ENCODE peak calls at places on chromosome 13, in nine cellular contexts. H is tibial nerve, M is ovary, A is colonic mucosa, E is uterus, U is Panc1, T is Caco-2, D is IMR-90, K is PC-3. G is an unnamed sample.

GRCh38 chr13:99390601-99391000 is 83.4 kb upstream of the GPR183 start:
- DNase-seq in H (no peak), D (no peak), K (no peak), E (no peak), A (no peak), U (no peak), T (peak; percentile 25), M (no peak), G (no peak)

GRCh38 chr13:29106651-29107050 is 286.5 kb downstream of the MTUS2 start:
- DNase-seq in T (no peak), H (no peak), E (no peak), K (no peak), U (no peak), D (no peak), M (no peak), A (no peak), G (no peak)

GRCh38 chr13:39417131-39417530 is 185.9 kb downstream of the LHFPL6 start:
- DNase-seq in E (no peak), D (no peak), H (no peak), M (no peak), K (no peak), A (no peak), U (no peak), T (no peak), G (no peak)

GRCh38 chr13:22828081-22828480 is 352.7 kb upstream of the SGCG start:
- DNase-seq in M (no peak), K (peak; percentile 6), D (peak; percentile 2), E (no peak), A (no peak), U (no peak), T (no peak), H (no peak), G (no peak)

GRCh38 chr13:27853871-27854270 is 61.6 kb downstream of the GSX1 start:
- DNase-seq in D (no peak), K (no peak), A (no peak), H (no peak), E (no peak), M (no peak), T (no peak), U (no peak), G (no peak)

GRCh38 chr13:110873639-110874507 is 41.0 kb downstream of the ANKRD10 start:
- DNase-seq in H (no peak), D (no peak), U (no peak), A (no peak), E (no peak), M (no peak), T (no peak), K (no peak), G (no peak)

GRCh38 chr13:99087954-99088491 is 110.2 kb upstream of the DOCK9 start:
- DNase-seq in K (peak; percentile 28), M (peak; percentile 30), E (no peak), D (no peak), T (peak; percentile 43), A (peak; percentile 47), H (no peak), U (no peak), G (no peak)

GRCh38 chr13:41075034-41075433 is 13.7 kb downstream of the WBP4 start:
- DNase-seq in U (no peak), T (no peak), M (no peak), H (no peak), K (peak; percentile 46), E (no peak), A (no peak), D (peak; percentile 49), G (no peak)

GRCh38 chr13:33471182-33471581 is 185.6 kb upstream of the STARD13 start:
- DNase-seq in A (no peak), M (no peak), U (no peak), E (no peak), T (no peak), D (peak; percentile 69), K (peak; percentile 36), H (no peak), G (no peak)

GRCh38 chr13:32585625-32586021 is 629 bp upstream of the PDS5B start:
- DNase-seq in U (no peak), E (peak; percentile 17), D (no peak), A (peak; percentile 23), T (peak; percentile 37), M (peak; percentile 30), K (peak; percentile 3), H (no peak), G (no peak)

GRCh38 chr13:20128459-20128927 is 32.4 kb downstream of the GJA3 start:
- DNase-seq in A (peak; percentile 33), H (no peak), U (no peak), E (no peak), K (peak; percentile 50), D (no peak), M (no peak), T (peak; percentile 52), G (no peak)

GRCh38 chr13:86813198-86813597 is 858.0 kb upstream of the SLITRK5 start:
- DNase-seq in T (no peak), H (no peak), M (no peak), A (no peak), U (no peak), E (no peak), D (no peak), K (no peak), G (no peak)

GRCh38 chr13:62847520-62847919 is 1431.9 kb upstream of the PCDH20 start:
- DNase-seq in M (no peak), A (no peak), D (no peak), U (no peak), H (no peak), E (no peak), K (no peak), T (no peak), G (no peak)

GRCh38 chr13:98539655-98540054 is 37.3 kb downstream of the STK24 start:
- DNase-seq in U (no peak), D (no peak), H (no peak), K (no peak), T (no peak), E (no peak), M (no peak), A (no peak), G (no peak)

GRCh38 chr13:111530137-111530536 is 209.7 kb downstream of the TEX29 start:
- DNase-seq in H (no peak), M (no peak), A (no peak), U (no peak), D (no peak), E (no peak), K (no peak), T (no peak), G (no peak)

GRCh38 chr13:43154083-43154739 is 130.8 kb downstream of the DNAJC15 start:
- DNase-seq in M (no peak), E (no peak), U (no peak), D (no peak), T (no peak), K (peak; percentile 18), H (no peak), A (no peak), G (no peak)

GRCh38 chr13:51731759-51732158 is 72.2 kb downstream of the DHRS12 start:
- DNase-seq in H (no peak), M (no peak), K (peak; percentile 19), U (no peak), E (no peak), D (peak; percentile 54), T (no peak), A (no peak), G (no peak)

GRCh38 chr13:44955421-44955820 is 33.9 kb downstream of the NUFIP1 start:
- DNase-seq in K (peak; percentile 64), E (no peak), M (no peak), U (no peak), A (no peak), H (no peak), D (no peak), T (no peak), G (no peak)

DNA sequence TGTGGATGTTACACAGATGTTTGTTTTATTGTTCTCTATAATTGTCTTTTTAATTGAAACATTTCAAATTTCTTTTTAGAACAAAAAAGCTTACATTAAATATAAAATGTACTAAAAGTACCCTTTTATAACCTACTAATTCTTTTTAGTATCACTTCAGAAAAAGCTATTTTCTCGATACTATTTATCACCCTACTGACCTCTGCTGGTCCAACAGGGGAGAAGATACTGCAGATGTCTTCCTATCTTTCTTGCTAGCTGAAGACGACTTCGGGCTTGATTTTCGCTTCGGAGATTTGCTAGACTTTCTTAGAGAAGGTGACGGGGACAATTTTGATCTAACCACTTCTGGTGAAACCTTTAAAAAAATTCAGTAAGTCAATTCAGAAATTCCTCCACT is 42.4 kb downstream of the ZC3H13 start:
- DNase-seq in E (no peak), T (no peak), K (no peak), D (no peak), U (no peak), M (no peak), A (no peak), H (no peak), G (no peak)
- TF ChIP-seq CTCF in E (no peak), T (peak; percentile 34), K (peak; percentile 42), D (peak; percentile 15), U (peak; percentile 32), M (no peak), A (no peak), H (no peak), G (no peak)

GRCh38 chr13:75395056-75395455 is 86.9 kb downstream of the TBC1D4 start:
- DNase-seq in K (no peak), D (no peak), A (no peak), H (no peak), M (no peak), E (no peak), T (no peak), U (no peak), G (no peak)
- H3K4me1 ChIP-seq in K (no peaks in the 10 kb centered on the region), D (peaks cover 2% of the 10 kb centered on the region), A (no peaks in the 10 kb centered on the region), H (no peaks in the 10 kb centered on the region), M (peaks cover 9% of the 10 kb centered on the region), E (no peaks in the 10 kb centered on the region), T (peaks cover 69% of the 10 kb centered on the region), U (no peaks in the 10 kb centered on the region), G (no peaks in the 10 kb centered on the region)

DNA sequence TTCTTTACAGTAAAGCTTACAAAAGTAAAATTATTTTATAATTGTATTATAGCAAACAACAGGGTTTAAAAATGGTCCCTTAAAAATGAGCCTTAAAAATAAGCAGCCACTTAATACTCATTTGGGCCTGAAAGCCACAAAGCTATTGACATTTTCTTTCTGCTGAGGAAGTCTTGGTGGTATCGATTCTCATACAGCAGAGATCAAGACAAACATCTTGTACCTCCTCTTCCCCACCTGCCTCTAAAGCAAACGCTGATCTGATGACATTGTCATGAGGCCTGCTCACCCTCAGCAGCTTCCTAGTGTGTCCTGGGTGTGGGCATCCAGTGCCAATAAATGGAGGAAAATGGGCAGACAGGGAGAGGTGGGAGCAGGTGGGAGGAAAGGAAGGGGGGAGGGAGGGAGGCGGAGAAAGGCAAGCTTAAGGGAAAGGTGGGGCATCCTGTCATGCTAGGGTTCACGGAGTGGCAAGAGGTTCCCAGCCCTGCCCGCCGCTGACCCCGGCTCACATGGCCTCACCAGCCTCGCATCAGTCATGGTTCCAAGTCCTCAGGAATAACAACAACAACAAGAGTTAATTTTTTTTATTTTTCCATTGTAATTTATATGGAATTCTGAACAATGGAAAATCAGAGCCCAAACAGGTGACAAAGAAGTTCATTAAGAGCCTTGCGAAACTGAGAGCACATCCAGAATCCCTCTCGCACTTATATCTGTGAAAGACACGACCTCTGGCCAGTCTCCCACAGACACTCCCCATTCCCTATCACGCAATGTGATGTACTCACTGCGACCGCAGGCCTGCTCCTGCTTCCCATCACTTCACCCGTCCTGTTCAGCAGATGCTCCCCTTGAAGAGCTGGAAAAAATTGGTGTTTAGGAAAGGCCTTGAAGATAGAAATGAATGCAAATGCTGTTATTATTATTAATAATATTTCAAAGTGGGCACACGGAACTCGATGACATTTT is 15.1 kb upstream of the ATP11A start:
- DNase-seq in U (no peak), E (no peak), H (no peak), D (no peak), M (no peak), A (no peak), T (no peak), K (no peak), G (peak; percentile 40)
- TF ChIP-seq CTCF in U (no peak), E (no peak), H (no peak), D (no peak), M (no peak), A (no peak), T (no peak), K (no peak), G (no peak)

GRCh38 chr13:48726711-48727110 is 73.0 kb downstream of the CYSLTR2 start:
- DNase-seq in E (no peak), H (no peak), D (no peak), A (no peak), M (peak; percentile 64), K (no peak), T (no peak), U (no peak), G (no peak)
- H3K4me1 ChIP-seq in E (no peaks in the 10 kb centered on the region), H (no peaks in the 10 kb centered on the region), D (peaks cover 2% of the 10 kb centered on the region), A (no peaks in the 10 kb centered on the region), M (peaks cover 7% of the 10 kb centered on the region), K (peaks cover 8% of the 10 kb centered on the region), T (no peaks in the 10 kb centered on the region), U (no peaks in the 10 kb centered on the region), G (peaks cover 27% of the 10 kb centered on the region)